ENCODE peak calls at places on chromosome 6, in four cellular contexts. F is K562, X is GM12878, T is HL-60. R is an unnamed sample.

GRCh38 chr6:119757467-119757866 is 407.9 kb upstream of the MAN1A1 start:
- DNase-seq in F (no peak), X (no peak), T (no peak), R (no peak)

GRCh38 chr6:107230024-107230423 is 114.7 kb upstream of the BEND3 start:
- DNase-seq in F (no peak), X (no peak), T (no peak), R (no peak)

GRCh38 chr6:136959471-136959891 is 37.4 kb downstream of the SLC35D3 start:
- DNase-seq in F (no peak), X (no peak), T (no peak), R (no peak)

GRCh38 chr6:150231456-150231855 is 88.6 kb downstream of the PPP1R14C start:
- DNase-seq in F (no peak), X (no peak), T (no peak), R (no peak)

GRCh38 chr6:92122746-92123145 is 1296.6 kb downstream of the EPHA7 start:
- DNase-seq in F (no peak), X (no peak), T (no peak), R (no peak)

GRCh38 chr6:160139420-160139851 is 17.8 kb downstream of the SLC22A1 start:
- DNase-seq in F (no peak), X (no peak), T (no peak), R (no peak)

GRCh38 chr6:36839819-36840379 is 655 bp upstream of the CPNE5 start:
- DNase-seq in F (peak; percentile 77), X (no peak), T (peak; percentile 15), R (peak; percentile 70)

GRCh38 chr6:147043994-147044477 is 160.2 kb upstream of the STXBP5 start:
- DNase-seq in F (no peak), X (no peak), T (no peak), R (no peak)

GRCh38 chr6:39281312-39281980 is 32.8 kb downstream of the KCNK17 start:
- DNase-seq in F (no peak), X (no peak), T (no peak), R (no peak)

GRCh38 chr6:20837189-20837588 is 302.9 kb downstream of the CDKAL1 start:
- DNase-seq in F (no peak), X (peak; percentile 25), T (no peak), R (no peak)

GRCh38 chr6:57262901-57263694 is 41.0 kb upstream of the RAB23 start:
- DNase-seq in F (no peak), X (no peak), T (no peak), R (no peak)

GRCh38 chr6:37587776-37588744 is 88.4 kb upstream of the CCDC167 start:
- DNase-seq in F (no peak), X (no peak), T (no peak), R (no peak)

GRCh38 chr6:129105035-129105434 is 222.1 kb downstream of the LAMA2 start:
- DNase-seq in F (no peak), X (no peak), T (no peak), R (no peak)

GRCh38 chr6:134619789-134620188 is 301.9 kb upstream of the SGK1 start:
- DNase-seq in F (no peak), X (no peak), T (no peak), R (no peak)

GRCh38 chr6:55141611-55142010 is 32.7 kb upstream of the HCRTR2 start:
- DNase-seq in F (no peak), X (no peak), T (no peak), R (no peak)

GRCh38 chr6:25488156-25488555 is 163.9 kb upstream of the SCGN start:
- DNase-seq in F (no peak), X (no peak), T (no peak), R (no peak)

GRCh38 chr6:6749791-6750434 is 161.4 kb downstream of the LY86 start:
- DNase-seq in F (peak; percentile 92), X (no peak), T (peak; percentile 89), R (no peak)
- TF ChIP-seq POLR2AphosphoS5 in F (peak; percentile 53), X (no peak), T (peak; percentile 86), R (no peak)

DNA sequence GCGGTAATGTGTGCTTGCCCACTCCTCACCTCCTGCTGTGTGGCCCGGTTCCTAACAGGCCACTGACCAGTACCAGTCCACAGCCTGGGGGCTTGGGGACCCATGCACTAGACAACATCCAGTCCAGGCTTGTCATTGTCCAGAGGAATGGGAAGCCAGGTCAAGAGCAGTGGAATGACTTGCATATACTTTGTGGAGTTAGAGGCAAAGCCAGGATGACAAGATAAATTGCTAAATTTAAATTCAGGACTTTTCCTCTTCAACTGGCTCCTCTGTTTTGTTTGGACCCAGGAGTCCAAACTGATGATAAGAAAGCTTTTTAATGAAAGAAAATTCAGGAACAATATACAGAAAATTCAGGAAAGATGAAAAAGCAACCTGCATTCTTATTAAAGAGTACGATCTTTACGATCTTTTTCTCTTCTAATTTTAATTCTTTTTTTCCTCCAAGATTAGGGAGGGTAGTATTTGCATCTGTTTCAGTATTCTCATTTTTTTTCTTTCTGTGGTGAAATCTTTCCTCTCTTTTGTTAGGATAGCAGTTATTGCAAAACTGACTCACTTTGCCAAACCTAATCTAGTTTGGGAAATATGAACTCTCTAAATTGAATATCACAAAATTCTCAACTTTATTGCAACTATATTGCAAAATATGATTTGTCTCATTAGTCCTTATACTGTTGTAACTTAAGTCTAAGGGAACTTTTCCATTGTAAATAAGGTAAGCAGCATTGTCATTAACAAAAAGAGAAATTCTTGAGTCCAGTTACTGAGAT is 48.2 kb downstream of the DCBLD1 start:
- DNase-seq in F (no peak), X (no peak), T (no peak), R (no peak)
- TF ChIP-seq SPI1 in F (no peak), X (no peak), T (no peak), R (no peak)

GRCh38 chr6:108254436-108255410 is 6.1 kb downstream of the SNX3 start:
- DNase-seq in F (no peak), X (no peak), T (peak; percentile 52), R (no peak)

GRCh38 chr6:108260809-108261569 is at the start of gene SNX3:
- DNase-seq in F (peak; percentile 96), X (peak; percentile 91), T (peak; percentile 97), R (peak; percentile 87)

GRCh38 chr6:108263371-108263770 is 2.5 kb upstream of the SNX3 start:
- DNase-seq in F (no peak), X (no peak), T (no peak), R (no peak)

DNA sequence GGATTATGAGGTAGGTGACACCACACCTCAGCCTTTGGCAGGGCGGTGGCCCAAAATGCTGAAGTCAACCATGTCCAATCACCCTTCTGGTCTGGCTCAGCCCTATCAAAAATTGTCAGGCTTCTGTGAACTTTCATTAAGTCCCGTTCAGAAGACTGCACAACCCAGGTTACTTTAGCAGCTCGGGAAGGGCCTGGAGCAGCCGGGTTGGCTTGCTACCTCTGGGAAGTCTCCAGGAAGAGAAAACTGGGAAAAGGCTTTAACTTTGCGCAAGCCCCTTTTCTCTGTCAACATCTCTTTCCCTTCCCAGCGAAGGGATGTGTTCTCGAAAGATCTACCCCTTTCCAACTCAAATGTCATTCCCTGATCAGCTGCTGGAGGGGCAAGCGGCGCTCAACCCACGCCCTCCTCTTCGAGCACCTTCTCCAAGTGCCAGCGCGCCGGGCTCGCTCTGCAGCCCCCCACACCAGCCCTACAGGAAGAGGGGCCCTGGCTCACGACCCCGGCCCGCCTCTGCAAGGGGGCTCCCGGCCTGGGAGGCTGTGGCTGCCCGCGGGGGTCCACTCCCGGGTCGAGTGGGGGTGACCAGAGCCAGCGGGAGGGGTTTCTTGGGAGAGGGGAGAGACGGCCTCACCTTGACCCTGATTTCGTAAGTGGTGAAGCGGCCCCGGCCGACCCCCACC is 573 bp downstream of the SNX3 start:
- DNase-seq in F (peak; percentile 67), X (peak; percentile 25), T (peak; percentile 43), R (peak; percentile 16)
- TF ChIP-seq POLR2AphosphoS5 in F (peak; percentile 45), X (no peak), T (no peak), R (no peak)

DNA sequence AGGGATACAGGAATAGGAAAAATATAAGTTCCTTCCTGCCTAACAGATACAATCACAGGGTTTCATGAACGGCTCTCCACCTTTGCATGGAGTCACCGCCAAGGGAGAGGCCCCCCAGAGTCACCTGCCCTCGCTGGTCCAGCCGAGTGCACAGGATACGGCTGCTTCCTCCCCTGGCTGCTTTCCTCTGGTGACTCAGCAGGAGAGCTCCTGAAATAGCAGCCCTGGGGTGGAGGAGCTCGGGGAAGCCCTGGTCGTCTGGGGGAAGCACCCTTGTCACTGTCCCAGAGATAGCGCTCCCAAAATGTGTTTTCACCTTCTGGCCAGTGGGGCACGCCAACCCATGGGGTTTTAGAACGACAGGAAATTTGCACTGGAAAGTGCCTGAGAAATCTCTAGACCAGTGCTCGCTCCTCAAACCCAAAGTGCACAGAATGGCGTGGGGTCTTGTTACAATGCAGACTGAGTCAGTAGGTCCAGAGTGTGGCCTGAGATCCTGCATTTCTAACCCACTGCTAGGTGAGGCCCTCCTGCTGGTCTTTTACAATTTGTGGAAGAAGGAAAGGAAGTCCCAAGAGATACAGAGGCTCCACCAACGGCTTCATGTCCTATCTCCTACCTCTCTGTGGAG is 35.9 kb upstream of the FAM50B start:
- DNase-seq in F (peak; percentile 76), X (no peak), T (no peak), R (peak; percentile 32)
- TF ChIP-seq SPI1 in F (no peak), X (no peak), T (no peak), R (no peak)

DNA sequence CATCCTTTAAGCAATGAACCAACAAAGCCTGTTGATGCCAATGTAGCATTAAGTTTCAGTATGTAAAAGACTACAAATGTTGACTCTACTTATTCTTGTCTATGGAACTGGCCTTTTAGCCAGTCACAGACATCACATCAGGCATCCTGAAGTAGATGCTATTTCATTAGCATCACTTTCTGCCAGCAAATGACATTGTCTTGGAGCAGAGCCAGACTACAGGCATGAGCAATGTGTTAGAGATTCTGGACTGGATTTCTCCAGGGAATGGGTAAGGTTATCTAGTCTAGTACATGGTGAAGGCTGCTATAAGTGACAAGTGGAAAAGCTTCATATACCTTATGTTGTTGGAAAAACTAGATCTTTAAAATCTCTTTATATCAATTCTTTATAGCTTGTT is 142.9 kb downstream of the ADGRB3 start:
- DNase-seq in F (no peak), X (no peak), T (no peak), R (no peak)
- TF ChIP-seq POLR2AphosphoS5 in F (no peak), X (no peak), T (no peak), R (no peak)

GRCh38 chr6:34596798-34597197 is 40.7 kb upstream of the SPDEF start:
- DNase-seq in F (no peak), X (no peak), T (no peak), R (no peak)

GRCh38 chr6:34593741-34594140 is 37.6 kb upstream of the SPDEF start:
- DNase-seq in F (no peak), X (no peak), T (no peak), R (no peak)

GRCh38 chr6:34597605-34598353 is 41.6 kb upstream of the SPDEF start:
- DNase-seq in F (no peak), X (no peak), T (no peak), R (no peak)

GRCh38 chr6:34592208-34592952 is 36.3 kb upstream of the SPDEF start:
- DNase-seq in F (no peak), X (no peak), T (no peak), R (no peak)

DNA sequence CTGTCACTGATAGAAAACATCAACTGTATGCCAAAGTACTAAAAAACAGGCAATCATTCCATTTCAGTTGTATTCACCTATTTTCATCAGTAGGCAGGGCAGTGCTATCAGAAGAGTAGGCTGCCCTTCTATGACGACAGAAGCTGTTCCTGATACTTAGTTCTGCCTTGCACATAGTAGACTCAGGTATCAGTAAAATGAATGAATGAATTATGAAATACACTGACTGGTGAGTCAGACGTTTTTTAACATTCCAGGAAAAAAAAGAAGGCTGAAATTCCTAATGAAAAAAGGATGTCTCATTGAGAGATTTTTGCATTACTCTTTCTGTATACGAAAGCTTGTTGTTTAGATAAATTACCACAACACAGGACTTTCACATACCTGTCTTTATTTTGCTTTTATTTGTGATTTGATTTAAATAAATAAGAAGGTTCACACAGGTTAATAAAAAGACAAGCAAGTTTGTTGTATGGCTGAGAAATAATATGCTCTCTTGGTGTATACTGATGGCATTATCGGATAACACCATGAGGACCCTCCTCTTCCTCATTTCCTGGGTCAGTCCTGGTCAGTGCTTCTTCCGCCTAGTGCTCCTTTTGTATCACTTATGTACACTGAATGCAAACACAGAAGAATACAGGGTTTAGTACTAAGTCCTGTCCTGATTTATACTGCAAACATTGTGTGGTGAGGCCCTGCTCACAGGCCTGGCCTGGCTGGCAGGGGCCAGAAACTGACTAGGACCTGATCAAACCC is 39.4 kb upstream of the SPDEF start:
- DNase-seq in F (no peak), X (no peak), T (no peak), R (no peak)
- TF ChIP-seq SPI1 in F (peak; percentile 49), X (no peak), T (no peak), R (no peak)

R was measured in GM12891.